ENCODE peak calls at places on chromosomes 5 and 9, in seven cellular contexts. Q, N, I, M, S, G and X are unnamed samples.

GRCh38 chr9:103530934-103531333 is 535.8 kb downstream of the CYLC2 start:
- DNase-seq in I (no peak), N (no peak), S (no peak), M (no peak), Q (no peak), G (no peak), X (no peak)

GRCh38 chr5:75020016-75020656 is 32.2 kb downstream of the GCNT4 start:
- DNase-seq in M (no peak), S (no peak), N (no peak), G (no peak), Q (no peak), I (no peak), X (no peak)

GRCh38 chr5:72441861-72442540 is 65.2 kb downstream of the ZNF366 start:
- DNase-seq in M (no peak), I (no peak), N (no peak), G (no peak), S (no peak), Q (no peak), X (no peak)

GRCh38 chr9:80552931-80553330 is 981.2 kb downstream of the TLE4 start:
- DNase-seq in G (no peak), I (no peak), N (no peak), Q (peak), M (no peak), S (no peak), X (no peak)

GRCh38 chr5:72066658-72067057 is 40.6 kb upstream of the MAP1B start:
- DNase-seq in M (no peak), G (peak), Q (no peak), I (no peak), N (no peak), S (no peak), X (no peak)

GRCh38 chr5:38846379-38846967 is 661 bp downstream of the OSMR start:
- DNase-seq in M (no peak), I (no peak), S (no peak), Q (no peak), G (no peak), N (no peak), X (no peak)

GRCh38 chr5:145385276-145385675 is 449.9 kb downstream of the PRELID2 start:
- DNase-seq in Q (no peak), N (no peak), M (no peak), S (no peak), I (no peak), G (no peak), X (no peak)

GRCh38 chr5:141839015-141839513 is 39.1 kb downstream of the PCDH1 start:
- DNase-seq in N (no peak), Q (no peak), I (no peak), G (no peak), S (no peak), M (no peak), X (no peak)

GRCh38 chr9:78806492-78807160 is 509.7 kb downstream of the PSAT1 start:
- DNase-seq in I (no peak), Q (no peak), M (no peak), N (no peak), G (no peak), S (no peak), X (no peak)

GRCh38 chr5:142301487-142302035 is 23.3 kb downstream of the SPRY4 start:
- DNase-seq in N (no peak), M (no peak), G (no peak), S (no peak), Q (no peak), I (no peak), X (no peak)

GRCh38 chr9:125361837-125362531 is 100.4 kb downstream of the GAPVD1 start:
- DNase-seq in G (no peak), M (no peak), S (no peak), Q (no peak), I (no peak), N (no peak), X (no peak)

GRCh38 chr5:135075621-135076585 is 41.9 kb upstream of the PITX1 start:
- DNase-seq in N (peak), I (no peak), M (no peak), S (no peak), G (no peak), Q (no peak), X (no peak)

GRCh38 chr5:81506900-81507588 is 113.1 kb upstream of the ACOT12 start:
- DNase-seq in M (peak), Q (peak), N (peak), I (peak), S (no peak), G (peak), X (peak)

GRCh38 chr9:72772641-72773040 is 180.2 kb downstream of the ALDH1A1 start:
- DNase-seq in S (no peak), N (no peak), G (no peak), M (no peak), Q (no peak), I (no peak), X (no peak)

GRCh38 chr5:38401145-38401544 is 142.8 kb downstream of the EGFLAM start:
- DNase-seq in I (no peak), M (no peak), S (no peak), Q (no peak), G (no peak), N (no peak), X (no peak)

GRCh38 chr9:37290366-37290765 is 132.1 kb upstream of the GRHPR start:
- DNase-seq in I (no peak), N (no peak), M (no peak), G (no peak), Q (no peak), S (no peak), X (no peak)

GRCh38 chr9:136683173-136683745 is 4.0 kb downstream of the AGPAT2 start:
- DNase-seq in S (no peak), G (no peak), M (no peak), N (no peak), Q (peak), I (no peak), X (no peak)

GRCh38 chr5:176400382-176401156 is 12.0 kb downstream of the HIGD2A start:
- DNase-seq in N (no peak), Q (no peak), I (no peak), S (no peak), G (no peak), M (no peak), X (no peak)

GRCh38 chr5:150663936-150664335 is 2.9 kb downstream of the MYOZ3 start:
- DNase-seq in S (no peak), N (no peak), M (no peak), I (no peak), G (no peak), Q (no peak), X (no peak)

GRCh38 chr9:69760278-69760610 is 433 bp upstream of the PTAR1 start:
- DNase-seq in S (no peak), G (no peak), N (no peak), M (no peak), Q (no peak), I (no peak), X (no peak)

GRCh38 chr9:104914458-104914857 is 13.5 kb downstream of the ABCA1 start:
- DNase-seq in I (no peak), M (no peak), G (no peak), N (no peak), S (no peak), Q (no peak), X (no peak)

GRCh38 chr5:59123595-59124561 is 541.0 kb downstream of the RAB3C start:
- DNase-seq in N (no peak), I (no peak), Q (no peak), M (no peak), G (no peak), S (no peak), X (no peak)

GRCh38 chr9:136707849-136708517 is 4.4 kb upstream of the DIPK1B start:
- DNase-seq in I (no peak), S (no peak), N (no peak), Q (no peak), M (no peak), G (no peak), X (no peak)

GRCh38 chr5:174482549-174482948 is 241.8 kb upstream of the MSX2 start:
- DNase-seq in G (no peak), I (peak), N (no peak), S (no peak), M (no peak), Q (no peak), X (no peak)

GRCh38 chr9:125902224-125902623 is 155.1 kb downstream of the PBX3 start:
- DNase-seq in I (no peak), Q (no peak), N (no peak), S (no peak), M (no peak), G (no peak), X (no peak)

GRCh38 chr5:17340816-17341215 is 123.4 kb downstream of the BASP1 start:
- DNase-seq in S (no peak), M (no peak), G (no peak), Q (no peak), N (no peak), I (no peak), X (no peak)

GRCh38 chr9:100014846-100015245 is 84.0 kb downstream of the ERP44 start:
- DNase-seq in I (no peak), Q (no peak), G (no peak), M (no peak), S (no peak), N (no peak), X (no peak)

GRCh38 chr9:90271707-90272106 is 370.9 kb downstream of the DIRAS2 start:
- DNase-seq in Q (no peak), N (no peak), I (peak), M (no peak), G (no peak), S (no peak), X (no peak)

GRCh38 chr5:61951295-61951694 is 354.7 kb upstream of the KIF2A start:
- DNase-seq in G (no peak), I (no peak), M (no peak), S (no peak), N (no peak), Q (no peak), X (no peak)